ENCODE peak calls at places on chromosomes 11 and 22, in nine cellular contexts. U is pancreas; E is neuronal stem cell; Y is IMR-90; I is CD8-positive, alpha-beta memory T cell; V is A549; S is sigmoid colon; G is HCT116; J is suprapubic skin. W is an unnamed sample.

GRCh38 chr11:33394431-33395109 is 137.4 kb downstream of the HIPK3 start:
- DNase-seq in S (no peak), I (no peak), G (no peak), E (no peak), U (no peak), V (no peak), J (no peak), Y (no peak), W (no peak)

GRCh38 chr11:104771782-104772181 is 126.5 kb downstream of the CASP12 start:
- DNase-seq in Y (no peak), U (no peak), J (no peak), V (no peak), I (no peak), E (no peak), G (no peak), S (no peak), W (no peak)

GRCh38 chr11:67382481-67383136 is 9.2 kb upstream of the RAD9A start:
- DNase-seq in Y (peak), I (peak), V (peak), E (peak), G (peak), J (peak), U (peak), S (peak), W (peak)

GRCh38 chr22:23520875-23521441 is 59.1 kb downstream of the IGLL1 start:
- DNase-seq in S (peak), V (peak), I (no peak), G (no peak), E (peak), U (no peak), J (no peak), Y (peak), W (no peak)

GRCh38 chr11:62137276-62137861 is 13.6 kb downstream of the INCENP start:
- DNase-seq in E (no peak), I (no peak), Y (no peak), J (peak), U (no peak), G (no peak), S (no peak), V (no peak), W (no peak)

GRCh38 chr11:123659311-123659710 is 4.9 kb upstream of the SCN3B start:
- DNase-seq in J (no peak), U (no peak), Y (no peak), V (no peak), I (no peak), G (no peak), E (no peak), S (no peak), W (no peak)

GRCh38 chr11:64498151-64498550 is 92.9 kb upstream of the SLC22A12 start:
- DNase-seq in E (no peak), Y (no peak), U (no peak), G (no peak), J (peak), S (no peak), V (no peak), I (no peak), W (no peak)

GRCh38 chr11:85180528-85180927 is 446.6 kb downstream of the DLG2 start:
- DNase-seq in U (no peak), Y (no peak), J (no peak), V (no peak), I (no peak), S (no peak), E (no peak), G (no peak), W (no peak)

GRCh38 chr11:123641495-123641840 is 13.0 kb downstream of the SCN3B start:
- DNase-seq in U (no peak), S (no peak), I (no peak), G (no peak), J (no peak), Y (no peak), V (no peak), E (no peak), W (no peak)

GRCh38 chr11:69822676-69823494 is 3.7 kb upstream of the FGF3 start:
- DNase-seq in V (no peak), S (no peak), G (no peak), I (no peak), Y (no peak), U (no peak), J (no peak), E (no peak), W (no peak)

GRCh38 chr11:113147249-113147648 is 167.1 kb upstream of the TTC12 start:
- DNase-seq in E (peak), S (no peak), V (no peak), G (no peak), Y (no peak), I (no peak), J (no peak), U (no peak), W (peak)

DNA sequence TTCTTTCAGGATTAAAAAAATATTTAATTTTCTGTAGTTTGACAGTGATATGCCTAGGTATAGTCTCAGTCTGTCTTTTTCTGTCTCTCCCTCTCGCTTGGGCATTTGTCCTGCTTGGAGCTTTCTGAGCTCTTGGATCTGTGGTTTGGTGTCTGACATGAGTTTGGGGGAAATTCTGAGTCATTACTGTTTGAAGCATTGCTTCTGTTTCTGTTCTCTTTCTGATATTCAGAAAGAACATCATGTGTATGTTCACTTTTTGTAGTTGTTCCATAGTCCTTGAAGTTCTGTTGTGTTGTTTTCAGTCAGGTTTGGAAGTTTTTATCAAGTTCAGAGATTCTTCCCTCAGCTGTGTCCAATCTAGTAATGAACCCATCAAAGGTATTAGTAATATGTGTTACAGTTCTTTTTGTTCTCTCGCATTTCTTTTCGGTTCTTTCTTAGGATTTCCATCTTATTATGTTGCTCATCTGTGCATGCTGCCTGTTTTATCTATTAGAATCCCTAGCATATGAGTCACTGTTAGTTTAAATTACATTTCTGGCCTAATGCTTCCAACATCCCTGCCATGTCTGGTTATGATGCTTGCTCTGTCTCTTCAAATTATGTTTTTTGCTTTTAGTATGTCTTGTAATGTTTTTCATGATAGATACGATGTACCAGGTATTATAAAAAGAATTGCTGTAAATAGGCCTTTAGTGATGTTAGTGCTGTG is 48.4 kb downstream of the DDX10 start:
- DNase-seq in S (no peak), E (no peak), U (no peak), I (no peak), Y (peak), V (no peak), J (no peak), G (no peak), W (no peak)
- H3K27ac ChIP-seq in S (no peak), E (no peak), U (no peak), I (no peak), Y (peak), V (no peak), J (no peak), G (no peak), W (no peak)

GRCh38 chr11:128714881-128715280 is 21.0 kb downstream of the FLI1 start:
- DNase-seq in I (no peak), J (no peak), E (no peak), U (no peak), G (no peak), S (no peak), V (no peak), Y (peak), W (no peak)
- H3K27ac ChIP-seq in I (no peak), J (no peak), E (no peak), U (no peak), G (no peak), S (peak), V (no peak), Y (no peak), W (no peak)

DNA sequence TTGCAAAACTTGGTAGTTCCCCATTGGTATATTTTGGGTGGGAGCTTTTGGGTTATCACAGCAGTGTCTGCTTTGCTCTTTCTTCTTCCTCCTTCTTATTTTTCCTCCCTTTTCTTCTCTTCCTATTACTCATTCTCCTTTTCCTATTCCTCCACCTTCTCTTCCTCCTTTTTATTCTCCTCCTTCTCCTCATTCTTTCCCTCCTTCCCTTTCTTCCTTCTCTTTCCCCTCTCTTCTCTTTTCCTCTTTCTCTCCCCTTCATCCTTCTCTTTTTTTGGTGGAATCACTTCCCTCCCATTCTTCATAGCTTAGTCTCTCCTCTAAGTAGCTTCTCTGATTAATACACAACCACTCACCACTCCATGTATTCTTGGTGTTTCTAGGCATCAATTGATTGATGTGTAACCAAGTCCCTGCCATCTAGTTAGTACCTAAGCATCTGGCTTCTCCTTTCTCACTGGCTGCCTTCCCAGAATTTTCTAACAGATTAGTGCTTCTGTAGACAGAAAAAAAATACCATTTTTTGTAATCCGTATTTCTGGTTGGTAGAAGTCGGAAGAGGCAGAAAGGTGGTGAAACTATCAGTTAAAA is 10.2 kb downstream of the SLC5A1 start:
- DNase-seq in G (no peak), I (no peak), S (no peak), E (no peak), J (no peak), U (no peak), Y (no peak), V (no peak), W (no peak)
- H3K27ac ChIP-seq in G (no peak), I (no peak), S (no peak), E (no peak), J (no peak), U (no peak), Y (no peak), V (no peak), W (no peak)

GRCh38 chr22:45197606-45198462 is 34.1 kb downstream of the NUP50 start:
- DNase-seq in I (no peak), J (no peak), G (no peak), V (no peak), E (no peak), S (no peak), U (no peak), Y (no peak), W (no peak)
- H3K27ac ChIP-seq in I (no peak), J (no peak), G (no peak), V (no peak), E (no peak), S (no peak), U (no peak), Y (no peak), W (no peak)

GRCh38 chr11:118211006-118211405 is 13.8 kb downstream of the JAML start:
- DNase-seq in J (no peak), G (no peak), E (peak), U (no peak), Y (no peak), V (no peak), S (no peak), I (no peak), W (no peak)
- H3K27ac ChIP-seq in J (no peak), G (no peak), E (no peak), U (no peak), Y (no peak), V (no peak), S (no peak), I (no peak), W (no peak)

GRCh38 chr11:60641940-60642339 is 57.5 kb upstream of the MS4A8 start:
- DNase-seq in Y (no peak), I (no peak), G (no peak), V (no peak), S (no peak), U (no peak), E (no peak), J (no peak), W (no peak)
- H3K27ac ChIP-seq in Y (no peak), I (no peak), G (no peak), V (no peak), S (no peak), U (no peak), E (no peak), J (no peak), W (no peak)